ENCODE peak calls at places on chromosomes 5 and 9, in nine cellular contexts. T, B, Z, Q, S, M, C, Y and J are unnamed samples. For H3K4me1, the result is how much of the 10 kb centered on the place peaks cover.

GRCh38 chr5:159337291-159337974 is 7.1 kb upstream of the IL12B start:
- DNase-seq in T (no peak), B (no peak), Z (no peak), Q (no peak), S (no peak), M (peak), C (no peak), Y (peak), J (no peak)

GRCh38 chr5:16807475-16807874 is 128.6 kb downstream of the MYO10 start:
- DNase-seq in T (no peak), B (no peak), Z (no peak), Q (no peak), S (no peak), M (no peak), C (no peak), Y (no peak), J (no peak)

GRCh38 chr5:52920929-52921328 is 68.2 kb upstream of the ITGA2 start:
- DNase-seq in T (no peak), B (no peak), Z (no peak), Q (no peak), S (no peak), M (peak), C (no peak), Y (no peak), J (no peak)

GRCh38 chr9:16869140-16869903 is 1.1 kb downstream of the BNC2 start:
- DNase-seq in T (no peak), B (no peak), Z (no peak), Q (no peak), S (no peak), M (peak), C (no peak), Y (no peak), J (no peak)

GRCh38 chr5:50947892-50948683 is 281.7 kb downstream of the PARP8 start:
- DNase-seq in T (no peak), B (no peak), Z (no peak), Q (no peak), S (no peak), M (no peak), C (no peak), Y (no peak), J (peak)

GRCh38 chr5:124302504-124302903 is 443.9 kb downstream of the ZNF608 start:
- DNase-seq in T (no peak), B (no peak), Z (no peak), Q (no peak), S (no peak), M (peak), C (no peak), Y (no peak), J (no peak)

GRCh38 chr9:136181784-136182421 is 23.0 kb downstream of the LHX3 start:
- DNase-seq in T (no peak), B (peak), Z (no peak), Q (no peak), S (no peak), M (no peak), C (no peak), Y (no peak), J (no peak)

GRCh38 chr5:21663082-21663481 is 1190.1 kb downstream of the CDH12 start:
- DNase-seq in T (no peak), B (no peak), Z (no peak), Q (no peak), S (no peak), M (no peak), C (no peak), Y (peak), J (no peak)

GRCh38 chr9:29212590-29213373 is 1639.5 kb upstream of the C9orf72 start:
- DNase-seq in T (peak), B (no peak), Z (peak), Q (no peak), S (no peak), M (no peak), C (no peak), Y (peak), J (peak)

GRCh38 chr5:54829102-54829501 is 156.3 kb downstream of the ESM1 start:
- DNase-seq in T (no peak), B (no peak), Z (no peak), Q (no peak), S (no peak), M (no peak), C (no peak), Y (no peak), J (no peak)

GRCh38 chr5:14560091-14560595 is 21.4 kb upstream of the OTULINL start:
- DNase-seq in T (no peak), B (no peak), Z (peak), Q (no peak), S (no peak), M (no peak), C (no peak), Y (no peak), J (no peak)

GRCh38 chr9:95609426-95609825 is 92.7 kb upstream of the PTCH1 start:
- DNase-seq in T (no peak), B (no peak), Z (no peak), Q (no peak), S (no peak), M (no peak), C (no peak), Y (no peak), J (no peak)

GRCh38 chr5:13946111-13946510 is 1.6 kb upstream of the DNAH5 start:
- DNase-seq in T (no peak), B (no peak), Z (no peak), Q (no peak), S (no peak), M (peak), C (no peak), Y (no peak), J (no peak)

GRCh38 chr9:4548796-4549725 is 58.8 kb downstream of the SLC1A1 start:
- DNase-seq in T (no peak), B (no peak), Z (peak), Q (no peak), S (no peak), M (no peak), C (peak), Y (peak), J (no peak)

GRCh38 chr5:171379961-171380360 is 7.7 kb upstream of the NPM1 start:
- DNase-seq in T (peak), B (no peak), Z (no peak), Q (no peak), S (no peak), M (no peak), C (no peak), Y (no peak), J (no peak)

GRCh38 chr5:146890073-146890472 is 11.5 kb upstream of the PPP2R2B start:
- DNase-seq in T (no peak), B (no peak), Z (no peak), Q (no peak), S (no peak), M (no peak), C (no peak), Y (no peak), J (no peak)

GRCh38 chr5:132098151-132098594 is 24.6 kb downstream of the CSF2 start:
- DNase-seq in T (no peak), B (no peak), Z (no peak), Q (no peak), S (no peak), M (peak), C (no peak), Y (no peak), J (no peak)

DNA sequence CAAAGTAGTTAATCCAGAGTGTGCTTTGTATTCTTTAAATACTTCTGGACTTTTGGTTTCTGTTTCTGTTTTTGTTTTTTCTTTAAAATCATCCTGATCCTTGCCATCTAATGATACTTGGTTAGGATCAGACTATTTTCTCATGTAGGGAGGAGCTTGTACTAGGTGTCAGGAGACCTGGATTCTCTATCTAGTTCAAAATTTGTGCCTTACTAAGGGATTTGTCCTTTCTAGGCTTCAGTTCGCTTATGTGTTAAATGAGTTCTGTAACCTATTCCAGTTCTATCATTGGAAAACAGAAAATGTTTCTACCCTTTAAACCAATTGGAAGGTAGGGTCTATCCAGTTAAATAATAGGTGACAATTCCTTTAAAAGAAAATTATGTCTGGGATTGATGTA is 3.3 kb upstream of the MEF2C start:
- DNase-seq in T (no peak), B (no peak), Z (no peak), Q (no peak), S (no peak), M (no peak), C (no peak), Y (no peak), J (no peak)
- H3K4me1 ChIP-seq in T (under half), B (under half), Z (under half), Q (half or more), S (under half), M (under half), C (under half), Y (under half), J (under half)

GRCh38 chr9:112348993-112349333 is 15.5 kb upstream of the PTBP3 start:
- DNase-seq in T (no peak), B (no peak), Z (no peak), Q (no peak), S (no peak), M (no peak), C (no peak), Y (no peak), J (no peak)
- H3K4me3 ChIP-seq in T (peak), B (peak), Z (no peak), Q (no peak), S (peak), M (no peak), C (no peak), Y (peak), J (no peak)

DNA sequence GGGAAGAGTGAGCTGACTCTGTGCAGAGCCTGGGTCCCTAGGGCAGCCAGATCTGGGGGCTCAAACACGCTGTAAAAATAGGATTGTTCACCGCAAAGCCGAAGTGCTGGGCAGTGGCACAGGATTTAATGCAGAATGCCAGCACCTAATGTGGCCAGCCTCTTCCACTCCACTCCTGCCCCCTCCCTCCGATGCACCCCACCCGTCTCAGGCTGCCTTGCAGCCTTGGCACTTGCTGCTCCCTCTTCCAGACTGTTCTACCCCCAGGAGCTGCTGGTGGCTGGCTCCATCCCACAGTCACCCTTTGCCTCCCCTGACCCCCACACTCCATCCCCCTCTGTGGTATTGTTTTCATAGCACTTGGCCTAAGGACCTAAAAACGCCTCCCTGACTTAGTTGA is 86.2 kb downstream of the SEMA4D start:
- DNase-seq in T (no peak), B (no peak), Z (no peak), Q (peak), S (no peak), M (no peak), C (no peak), Y (no peak), J (peak)
- H3K4me1 ChIP-seq in T (under half), B (under half), Z (under half), Q (half or more), S (under half), M (under half), C (under half), Y (under half), J (under half)

DNA sequence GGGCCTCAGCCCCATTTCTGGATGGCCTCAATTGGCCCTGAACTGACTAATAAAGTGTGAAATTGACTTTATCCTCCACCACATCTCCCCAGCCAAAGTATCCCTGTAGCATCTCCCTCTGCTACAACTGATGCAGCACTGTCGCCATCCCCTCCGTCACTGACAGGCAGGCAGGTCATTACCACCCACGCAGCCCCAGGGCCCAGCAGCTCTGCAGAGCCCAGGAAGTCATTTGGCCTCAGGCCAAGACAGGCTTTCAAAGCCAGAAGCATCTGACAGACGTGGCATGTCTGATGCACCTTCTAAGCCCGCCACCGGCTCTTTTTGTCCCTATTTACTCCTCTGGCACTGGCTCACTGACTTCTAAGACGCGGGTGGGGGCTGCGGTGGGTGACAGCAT is 65.3 kb downstream of the ARHGEF37 start:
- DNase-seq in T (no peak), B (no peak), Z (no peak), Q (no peak), S (no peak), M (peak), C (peak), Y (no peak), J (no peak)
- H3K4me3 ChIP-seq in T (no peak), B (no peak), Z (no peak), Q (no peak), S (no peak), M (no peak), C (peak), Y (no peak), J (no peak)